ENCODE peak calls at places on chromosomes 1 and 21, in nine cellular contexts. One of them, this sample, is unnamed.

GRCh38 chr1:11316701-11317100 is 43.7 kb downstream of the UBIAD1 start:
- DNase-seq in ovary: no peak
- DNase-seq in astrocyte of the spinal cord: peak
- DNase-seq in mammary epithelial cell: peak
- DNase-seq in adrenal gland: no peak
- DNase-seq in tibial artery: no peak
- DNase-seq in choroid plexus epithelial cell: peak
- DNase-seq in heart right ventricle: no peak
- DNase-seq in AG09309: no peak
- DNase-seq in this sample: peak

GRCh38 chr1:226826479-226827245 is 43.8 kb upstream of the PSEN2 start:
- DNase-seq in tibial artery: no peak
- DNase-seq in ovary: no peak
- DNase-seq in adrenal gland: peak
- DNase-seq in mammary epithelial cell: no peak
- DNase-seq in astrocyte of the spinal cord: no peak
- DNase-seq in AG09309: no peak
- DNase-seq in choroid plexus epithelial cell: no peak
- DNase-seq in heart right ventricle: no peak
- DNase-seq in this sample: no peak

GRCh38 chr1:229479660-229480399 is 28.3 kb downstream of the NUP133 start:
- DNase-seq in ovary: no peak
- DNase-seq in astrocyte of the spinal cord: no peak
- DNase-seq in adrenal gland: no peak
- DNase-seq in mammary epithelial cell: no peak
- DNase-seq in choroid plexus epithelial cell: no peak
- DNase-seq in AG09309: no peak
- DNase-seq in tibial artery: no peak
- DNase-seq in heart right ventricle: no peak
- DNase-seq in this sample: no peak

GRCh38 chr1:44237721-44238457 is 24.6 kb downstream of the DMAP1 start:
- DNase-seq in choroid plexus epithelial cell: peak
- DNase-seq in ovary: peak
- DNase-seq in adrenal gland: peak
- DNase-seq in heart right ventricle: no peak
- DNase-seq in tibial artery: peak
- DNase-seq in AG09309: no peak
- DNase-seq in astrocyte of the spinal cord: peak
- DNase-seq in mammary epithelial cell: no peak
- DNase-seq in this sample: peak

GRCh38 chr1:115782571-115783281 is 14.2 kb upstream of the CASQ2 start:
- DNase-seq in adrenal gland: no peak
- DNase-seq in mammary epithelial cell: peak
- DNase-seq in astrocyte of the spinal cord: peak
- DNase-seq in tibial artery: no peak
- DNase-seq in heart right ventricle: no peak
- DNase-seq in choroid plexus epithelial cell: peak
- DNase-seq in ovary: no peak
- DNase-seq in AG09309: peak
- DNase-seq in this sample: peak

GRCh38 chr1:174079796-174080195 is 57.6 kb upstream of the RC3H1 start:
- DNase-seq in AG09309: no peak
- DNase-seq in choroid plexus epithelial cell: no peak
- DNase-seq in astrocyte of the spinal cord: no peak
- DNase-seq in tibial artery: no peak
- DNase-seq in heart right ventricle: no peak
- DNase-seq in ovary: no peak
- DNase-seq in adrenal gland: no peak
- DNase-seq in mammary epithelial cell: no peak
- DNase-seq in this sample: no peak

GRCh38 chr21:36125513-36126121 is 9.3 kb upstream of the CBR3 start:
- DNase-seq in choroid plexus epithelial cell: peak
- DNase-seq in ovary: peak
- DNase-seq in adrenal gland: peak
- DNase-seq in mammary epithelial cell: peak
- DNase-seq in astrocyte of the spinal cord: peak
- DNase-seq in tibial artery: no peak
- DNase-seq in AG09309: no peak
- DNase-seq in heart right ventricle: no peak
- DNase-seq in this sample: peak

GRCh38 chr1:59061876-59062275 is 235.0 kb upstream of the FGGY start:
- DNase-seq in heart right ventricle: peak
- DNase-seq in tibial artery: peak
- DNase-seq in AG09309: peak
- DNase-seq in choroid plexus epithelial cell: peak
- DNase-seq in adrenal gland: peak
- DNase-seq in mammary epithelial cell: no peak
- DNase-seq in astrocyte of the spinal cord: peak
- DNase-seq in ovary: peak
- DNase-seq in this sample: peak

GRCh38 chr1:227033880-227034279 is 93.8 kb downstream of the COQ8A start:
- DNase-seq in choroid plexus epithelial cell: no peak
- DNase-seq in AG09309: no peak
- DNase-seq in heart right ventricle: no peak
- DNase-seq in tibial artery: no peak
- DNase-seq in adrenal gland: no peak
- DNase-seq in astrocyte of the spinal cord: no peak
- DNase-seq in mammary epithelial cell: peak
- DNase-seq in ovary: no peak
- DNase-seq in this sample: no peak

GRCh38 chr1:8040586-8040985 is 14.5 kb upstream of the ERRFI1 start:
- DNase-seq in choroid plexus epithelial cell: peak
- DNase-seq in mammary epithelial cell: peak
- DNase-seq in AG09309: peak
- DNase-seq in tibial artery: peak
- DNase-seq in adrenal gland: peak
- DNase-seq in astrocyte of the spinal cord: peak
- DNase-seq in ovary: no peak
- DNase-seq in heart right ventricle: peak
- DNase-seq in this sample: peak

GRCh38 chr1:220878223-220879081 is 791 bp upstream of the HLX start:
- DNase-seq in choroid plexus epithelial cell: no peak
- DNase-seq in ovary: no peak
- DNase-seq in astrocyte of the spinal cord: peak
- DNase-seq in AG09309: no peak
- DNase-seq in adrenal gland: no peak
- DNase-seq in tibial artery: no peak
- DNase-seq in mammary epithelial cell: no peak
- DNase-seq in heart right ventricle: peak
- DNase-seq in this sample: no peak

GRCh38 chr1:67342002-67342890 is 34.6 kb downstream of the IL12RB2 start:
- DNase-seq in heart right ventricle: no peak
- DNase-seq in adrenal gland: no peak
- DNase-seq in tibial artery: no peak
- DNase-seq in astrocyte of the spinal cord: no peak
- DNase-seq in ovary: no peak
- DNase-seq in mammary epithelial cell: no peak
- DNase-seq in AG09309: no peak
- DNase-seq in choroid plexus epithelial cell: no peak
- DNase-seq in this sample: no peak

GRCh38 chr1:15028117-15028516 is 125.4 kb upstream of the TMEM51 start:
- DNase-seq in AG09309: peak
- DNase-seq in ovary: no peak
- DNase-seq in astrocyte of the spinal cord: peak
- DNase-seq in heart right ventricle: peak
- DNase-seq in mammary epithelial cell: peak
- DNase-seq in choroid plexus epithelial cell: peak
- DNase-seq in tibial artery: peak
- DNase-seq in adrenal gland: no peak
- DNase-seq in this sample: peak

GRCh38 chr1:172699111-172699510 is 40.2 kb downstream of the FASLG start:
- DNase-seq in tibial artery: no peak
- DNase-seq in ovary: no peak
- DNase-seq in AG09309: no peak
- DNase-seq in mammary epithelial cell: peak
- DNase-seq in astrocyte of the spinal cord: peak
- DNase-seq in choroid plexus epithelial cell: peak
- DNase-seq in heart right ventricle: no peak
- DNase-seq in adrenal gland: no peak
- DNase-seq in this sample: peak

GRCh38 chr1:27536004-27536757 is 46.2 kb upstream of the WASF2 start:
- DNase-seq in mammary epithelial cell: no peak
- DNase-seq in ovary: no peak
- DNase-seq in AG09309: no peak
- DNase-seq in adrenal gland: no peak
- DNase-seq in choroid plexus epithelial cell: no peak
- DNase-seq in heart right ventricle: no peak
- DNase-seq in astrocyte of the spinal cord: no peak
- DNase-seq in tibial artery: no peak
- DNase-seq in this sample: no peak

GRCh38 chr1:15700510-15700909 is 16.4 kb downstream of the PLEKHM2 start:
- DNase-seq in choroid plexus epithelial cell: peak
- DNase-seq in astrocyte of the spinal cord: no peak
- DNase-seq in ovary: peak
- DNase-seq in adrenal gland: no peak
- DNase-seq in mammary epithelial cell: no peak
- DNase-seq in tibial artery: no peak
- DNase-seq in heart right ventricle: no peak
- DNase-seq in AG09309: no peak
- DNase-seq in this sample: peak

GRCh38 chr21:45542667-45543370 is 579 bp upstream of the SLC19A1 start:
- DNase-seq in AG09309: no peak
- DNase-seq in choroid plexus epithelial cell: no peak
- DNase-seq in heart right ventricle: no peak
- DNase-seq in mammary epithelial cell: no peak
- DNase-seq in astrocyte of the spinal cord: no peak
- DNase-seq in ovary: peak
- DNase-seq in adrenal gland: peak
- DNase-seq in tibial artery: peak
- DNase-seq in this sample: no peak

GRCh38 chr21:45543371-45543709 is 1.1 kb upstream of the SLC19A1 start:
- DNase-seq in choroid plexus epithelial cell: no peak
- DNase-seq in adrenal gland: no peak
- DNase-seq in heart right ventricle: no peak
- DNase-seq in mammary epithelial cell: no peak
- DNase-seq in astrocyte of the spinal cord: no peak
- DNase-seq in tibial artery: peak
- DNase-seq in AG09309: no peak
- DNase-seq in ovary: peak
- DNase-seq in this sample: no peak

GRCh38 chr21:45543710-45544448 is 1.6 kb upstream of the SLC19A1 start:
- DNase-seq in adrenal gland: peak
- DNase-seq in mammary epithelial cell: no peak
- DNase-seq in astrocyte of the spinal cord: no peak
- DNase-seq in AG09309: no peak
- DNase-seq in tibial artery: peak
- DNase-seq in ovary: peak
- DNase-seq in choroid plexus epithelial cell: no peak
- DNase-seq in heart right ventricle: no peak
- DNase-seq in this sample: no peak

GRCh38 chr21:45541221-45542039 is 810 bp downstream of the SLC19A1 start:
- DNase-seq in astrocyte of the spinal cord: peak
- DNase-seq in adrenal gland: peak
- DNase-seq in tibial artery: peak
- DNase-seq in choroid plexus epithelial cell: peak
- DNase-seq in AG09309: no peak
- DNase-seq in mammary epithelial cell: peak
- DNase-seq in heart right ventricle: peak
- DNase-seq in ovary: peak
- DNase-seq in this sample: peak

GRCh38 chr21:45542242-45542666 is at the start of gene SLC19A1:
- DNase-seq in tibial artery: peak
- DNase-seq in adrenal gland: peak
- DNase-seq in heart right ventricle: peak
- DNase-seq in ovary: peak
- DNase-seq in mammary epithelial cell: peak
- DNase-seq in AG09309: no peak
- DNase-seq in astrocyte of the spinal cord: no peak
- DNase-seq in choroid plexus epithelial cell: peak
- DNase-seq in this sample: peak
- TF ChIP-seq CTCF in tibial artery: peak
- TF ChIP-seq CTCF in adrenal gland: peak
- TF ChIP-seq CTCF in heart right ventricle: peak
- TF ChIP-seq CTCF in ovary: peak
- TF ChIP-seq CTCF in mammary epithelial cell: peak
- TF ChIP-seq CTCF in AG09309: peak
- TF ChIP-seq CTCF in astrocyte of the spinal cord: peak
- TF ChIP-seq CTCF in choroid plexus epithelial cell: peak
- TF ChIP-seq CTCF in this sample: no peak

DNA sequence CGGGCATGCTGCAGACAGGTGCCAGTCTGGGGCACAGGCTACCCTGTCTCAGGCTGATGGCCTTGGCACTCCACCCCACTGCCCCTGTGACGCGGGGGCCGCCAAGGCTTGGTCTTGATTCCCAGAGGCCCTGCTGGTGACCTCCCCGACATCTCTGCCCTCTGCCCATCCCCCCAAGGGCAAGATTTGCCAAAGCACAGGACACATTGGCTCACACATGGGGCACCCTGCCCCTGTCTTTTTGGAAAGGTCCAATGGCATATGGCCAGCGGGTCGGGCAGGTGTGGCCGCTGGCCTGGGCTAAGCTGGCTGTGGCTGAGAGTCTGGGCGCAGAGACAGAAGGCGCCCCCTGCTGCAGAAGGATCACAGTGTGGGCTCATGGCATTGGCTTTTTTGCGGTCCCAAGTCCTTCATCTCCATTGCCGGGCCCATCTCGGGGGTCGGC is 4.6 kb downstream of the MIB2 start:
- DNase-seq in heart right ventricle: peak
- DNase-seq in ovary: no peak
- DNase-seq in adrenal gland: no peak
- DNase-seq in astrocyte of the spinal cord: no peak
- DNase-seq in AG09309: no peak
- DNase-seq in tibial artery: no peak
- DNase-seq in choroid plexus epithelial cell: no peak
- DNase-seq in mammary epithelial cell: no peak
- DNase-seq in this sample: no peak
- TF ChIP-seq CTCF in heart right ventricle: peak
- TF ChIP-seq CTCF in ovary: no peak
- TF ChIP-seq CTCF in adrenal gland: no peak
- TF ChIP-seq CTCF in astrocyte of the spinal cord: peak
- TF ChIP-seq CTCF in AG09309: peak
- TF ChIP-seq CTCF in tibial artery: no peak
- TF ChIP-seq CTCF in choroid plexus epithelial cell: peak
- TF ChIP-seq CTCF in mammary epithelial cell: no peak
- TF ChIP-seq CTCF in this sample: peak

GRCh38 chr1:235617808-235618207 is 31.8 kb downstream of the GNG4 start:
- DNase-seq in adrenal gland: no peak
- DNase-seq in mammary epithelial cell: peak
- DNase-seq in AG09309: peak
- DNase-seq in tibial artery: no peak
- DNase-seq in astrocyte of the spinal cord: peak
- DNase-seq in heart right ventricle: no peak
- DNase-seq in choroid plexus epithelial cell: peak
- DNase-seq in ovary: no peak
- DNase-seq in this sample: peak
- TF ChIP-seq CTCF in adrenal gland: no peak
- TF ChIP-seq CTCF in mammary epithelial cell: peak
- TF ChIP-seq CTCF in AG09309: peak
- TF ChIP-seq CTCF in tibial artery: no peak
- TF ChIP-seq CTCF in astrocyte of the spinal cord: peak
- TF ChIP-seq CTCF in heart right ventricle: no peak
- TF ChIP-seq CTCF in choroid plexus epithelial cell: peak
- TF ChIP-seq CTCF in ovary: no peak
- TF ChIP-seq CTCF in this sample: peak

DNA sequence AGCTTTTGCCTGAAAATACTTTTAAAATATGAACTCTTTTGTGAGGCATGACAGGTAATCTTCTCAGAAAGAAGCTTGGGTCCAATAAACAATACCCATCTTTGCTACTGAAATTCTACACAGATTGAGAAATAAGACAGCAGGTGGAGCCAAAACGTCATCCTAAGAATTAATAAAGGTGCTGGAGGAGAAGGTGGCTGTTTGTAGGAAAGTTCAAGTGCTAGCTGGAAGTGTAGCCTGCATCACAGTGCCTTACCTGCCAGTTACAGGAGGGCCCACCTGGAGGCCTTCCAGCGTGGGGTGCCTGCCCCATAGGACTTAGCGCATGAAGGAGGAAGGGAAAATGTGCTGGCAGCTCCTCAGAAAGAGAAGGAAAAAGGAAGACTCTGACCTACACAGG is 93.7 kb downstream of the TTC3 start:
- DNase-seq in ovary: no peak
- DNase-seq in heart right ventricle: no peak
- DNase-seq in adrenal gland: no peak
- DNase-seq in astrocyte of the spinal cord: no peak
- DNase-seq in tibial artery: no peak
- DNase-seq in choroid plexus epithelial cell: no peak
- DNase-seq in AG09309: no peak
- DNase-seq in mammary epithelial cell: peak
- DNase-seq in this sample: no peak
- TF ChIP-seq CTCF in ovary: no peak
- TF ChIP-seq CTCF in heart right ventricle: peak
- TF ChIP-seq CTCF in adrenal gland: no peak
- TF ChIP-seq CTCF in astrocyte of the spinal cord: peak
- TF ChIP-seq CTCF in tibial artery: peak
- TF ChIP-seq CTCF in choroid plexus epithelial cell: peak
- TF ChIP-seq CTCF in AG09309: no peak
- TF ChIP-seq CTCF in mammary epithelial cell: peak
- TF ChIP-seq CTCF in this sample: no peak